ENCODE peak calls at places on chromosomes 13 and 19, in nine cellular contexts. One of them, this sample, is unnamed.

GRCh38 chr19:54209058-54209747 is 8.5 kb downstream of the RPS9 start:
- ATAC-seq in heart left ventricle: peak; percentile 17
- ATAC-seq in activated CD8-positive, alpha-beta memory T cell treated with anti-CD3 and anti-CD28 coated beads, Interleukin-2, amount 10 ng/mL, durations not matched to agents 7 days and 5 days: no peak
- ATAC-seq in left lung: peak; percentile 0
- ATAC-seq in left cardiac atrium: peak; percentile 14
- ATAC-seq in pancreas: peak; percentile 27
- ATAC-seq in Right ventricle myocardium superior: peak; percentile 2
- ATAC-seq in stimulated activated naive CD8-positive, alpha-beta T cell treated with anti-CD3 and anti-CD28 coated beads, Interleukin-15, Interleukin-2, amounts not matched to agents 100 U/mL and 50 U/mL, for 24 hours: no peak
- ATAC-seq in upper lobe of left lung: peak; percentile 5
- ATAC-seq in this sample: peak; percentile 25

GRCh38 chr19:55377356-55378131 is 918 bp downstream of the TMEM190 start:
- ATAC-seq in heart left ventricle: no peak
- ATAC-seq in activated CD8-positive, alpha-beta memory T cell treated with anti-CD3 and anti-CD28 coated beads, Interleukin-2, amount 10 ng/mL, durations not matched to agents 7 days and 5 days: no peak
- ATAC-seq in left lung: no peak
- ATAC-seq in left cardiac atrium: no peak
- ATAC-seq in pancreas: peak; percentile 4
- ATAC-seq in Right ventricle myocardium superior: no peak
- ATAC-seq in stimulated activated naive CD8-positive, alpha-beta T cell treated with anti-CD3 and anti-CD28 coated beads, Interleukin-15, Interleukin-2, amounts not matched to agents 100 U/mL and 50 U/mL, for 24 hours: no peak
- ATAC-seq in upper lobe of left lung: no peak
- ATAC-seq in this sample: no peak

GRCh38 chr19:3748965-3749364 is 12.5 kb downstream of the APBA3 start:
- ATAC-seq in heart left ventricle: no peak
- ATAC-seq in activated CD8-positive, alpha-beta memory T cell treated with anti-CD3 and anti-CD28 coated beads, Interleukin-2, amount 10 ng/mL, durations not matched to agents 7 days and 5 days: no peak
- ATAC-seq in left lung: peak; percentile 14
- ATAC-seq in left cardiac atrium: no peak
- ATAC-seq in pancreas: no peak
- ATAC-seq in Right ventricle myocardium superior: no peak
- ATAC-seq in stimulated activated naive CD8-positive, alpha-beta T cell treated with anti-CD3 and anti-CD28 coated beads, Interleukin-15, Interleukin-2, amounts not matched to agents 100 U/mL and 50 U/mL, for 24 hours: no peak
- ATAC-seq in upper lobe of left lung: no peak
- ATAC-seq in this sample: peak; percentile 39

GRCh38 chr13:24107955-24108614 is 52.4 kb upstream of the SPATA13 start:
- ATAC-seq in heart left ventricle: no peak
- ATAC-seq in activated CD8-positive, alpha-beta memory T cell treated with anti-CD3 and anti-CD28 coated beads, Interleukin-2, amount 10 ng/mL, durations not matched to agents 7 days and 5 days: no peak
- ATAC-seq in left lung: no peak
- ATAC-seq in left cardiac atrium: no peak
- ATAC-seq in pancreas: peak; percentile 15
- ATAC-seq in Right ventricle myocardium superior: no peak
- ATAC-seq in stimulated activated naive CD8-positive, alpha-beta T cell treated with anti-CD3 and anti-CD28 coated beads, Interleukin-15, Interleukin-2, amounts not matched to agents 100 U/mL and 50 U/mL, for 24 hours: no peak
- ATAC-seq in upper lobe of left lung: no peak
- ATAC-seq in this sample: no peak

GRCh38 chr13:32941368-32941767 is 74.9 kb upstream of the KL start:
- ATAC-seq in heart left ventricle: no peak
- ATAC-seq in activated CD8-positive, alpha-beta memory T cell treated with anti-CD3 and anti-CD28 coated beads, Interleukin-2, amount 10 ng/mL, durations not matched to agents 7 days and 5 days: peak; percentile 61
- ATAC-seq in left lung: no peak
- ATAC-seq in left cardiac atrium: no peak
- ATAC-seq in pancreas: no peak
- ATAC-seq in Right ventricle myocardium superior: no peak
- ATAC-seq in stimulated activated naive CD8-positive, alpha-beta T cell treated with anti-CD3 and anti-CD28 coated beads, Interleukin-15, Interleukin-2, amounts not matched to agents 100 U/mL and 50 U/mL, for 24 hours: no peak
- ATAC-seq in upper lobe of left lung: no peak
- ATAC-seq in this sample: no peak

GRCh38 chr13:113291997-113292862 is 4.8 kb upstream of the LAMP1 start:
- ATAC-seq in heart left ventricle: no peak
- ATAC-seq in activated CD8-positive, alpha-beta memory T cell treated with anti-CD3 and anti-CD28 coated beads, Interleukin-2, amount 10 ng/mL, durations not matched to agents 7 days and 5 days: no peak
- ATAC-seq in left lung: peak; percentile 18
- ATAC-seq in left cardiac atrium: no peak
- ATAC-seq in pancreas: no peak
- ATAC-seq in Right ventricle myocardium superior: no peak
- ATAC-seq in stimulated activated naive CD8-positive, alpha-beta T cell treated with anti-CD3 and anti-CD28 coated beads, Interleukin-15, Interleukin-2, amounts not matched to agents 100 U/mL and 50 U/mL, for 24 hours: peak; percentile 25
- ATAC-seq in upper lobe of left lung: no peak
- ATAC-seq in this sample: no peak

GRCh38 chr19:42028304-42029216 is 34.5 kb upstream of the ATP1A3 start:
- ATAC-seq in heart left ventricle: no peak
- ATAC-seq in activated CD8-positive, alpha-beta memory T cell treated with anti-CD3 and anti-CD28 coated beads, Interleukin-2, amount 10 ng/mL, durations not matched to agents 7 days and 5 days: no peak
- ATAC-seq in left lung: no peak
- ATAC-seq in left cardiac atrium: no peak
- ATAC-seq in pancreas: no peak
- ATAC-seq in Right ventricle myocardium superior: no peak
- ATAC-seq in stimulated activated naive CD8-positive, alpha-beta T cell treated with anti-CD3 and anti-CD28 coated beads, Interleukin-15, Interleukin-2, amounts not matched to agents 100 U/mL and 50 U/mL, for 24 hours: no peak
- ATAC-seq in upper lobe of left lung: no peak
- ATAC-seq in this sample: no peak

GRCh38 chr13:30135351-30135750 is 172.0 kb downstream of the KATNAL1 start:
- ATAC-seq in heart left ventricle: no peak
- ATAC-seq in activated CD8-positive, alpha-beta memory T cell treated with anti-CD3 and anti-CD28 coated beads, Interleukin-2, amount 10 ng/mL, durations not matched to agents 7 days and 5 days: no peak
- ATAC-seq in left lung: no peak
- ATAC-seq in left cardiac atrium: no peak
- ATAC-seq in pancreas: no peak
- ATAC-seq in Right ventricle myocardium superior: no peak
- ATAC-seq in stimulated activated naive CD8-positive, alpha-beta T cell treated with anti-CD3 and anti-CD28 coated beads, Interleukin-15, Interleukin-2, amounts not matched to agents 100 U/mL and 50 U/mL, for 24 hours: no peak
- ATAC-seq in upper lobe of left lung: no peak
- ATAC-seq in this sample: no peak

GRCh38 chr13:105709181-105709580 is 826.3 kb downstream of the EFNB2 start:
- ATAC-seq in heart left ventricle: no peak
- ATAC-seq in activated CD8-positive, alpha-beta memory T cell treated with anti-CD3 and anti-CD28 coated beads, Interleukin-2, amount 10 ng/mL, durations not matched to agents 7 days and 5 days: no peak
- ATAC-seq in left lung: no peak
- ATAC-seq in left cardiac atrium: no peak
- ATAC-seq in pancreas: no peak
- ATAC-seq in Right ventricle myocardium superior: no peak
- ATAC-seq in stimulated activated naive CD8-positive, alpha-beta T cell treated with anti-CD3 and anti-CD28 coated beads, Interleukin-15, Interleukin-2, amounts not matched to agents 100 U/mL and 50 U/mL, for 24 hours: no peak
- ATAC-seq in upper lobe of left lung: no peak
- ATAC-seq in this sample: no peak

GRCh38 chr13:33153421-33154381 is 131.9 kb downstream of the STARD13 start:
- ATAC-seq in heart left ventricle: peak; percentile 82
- ATAC-seq in activated CD8-positive, alpha-beta memory T cell treated with anti-CD3 and anti-CD28 coated beads, Interleukin-2, amount 10 ng/mL, durations not matched to agents 7 days and 5 days: no peak
- ATAC-seq in left lung: peak; percentile 49
- ATAC-seq in left cardiac atrium: peak; percentile 81
- ATAC-seq in pancreas: peak; percentile 14
- ATAC-seq in Right ventricle myocardium superior: peak; percentile 62
- ATAC-seq in stimulated activated naive CD8-positive, alpha-beta T cell treated with anti-CD3 and anti-CD28 coated beads, Interleukin-15, Interleukin-2, amounts not matched to agents 100 U/mL and 50 U/mL, for 24 hours: no peak
- ATAC-seq in upper lobe of left lung: peak; percentile 28
- ATAC-seq in this sample: peak; percentile 88

GRCh38 chr13:27359203-27359821 is 65.1 kb upstream of the GTF3A start:
- ATAC-seq in heart left ventricle: peak; percentile 66
- ATAC-seq in activated CD8-positive, alpha-beta memory T cell treated with anti-CD3 and anti-CD28 coated beads, Interleukin-2, amount 10 ng/mL, durations not matched to agents 7 days and 5 days: peak; percentile 56
- ATAC-seq in left lung: peak; percentile 76
- ATAC-seq in left cardiac atrium: peak; percentile 75
- ATAC-seq in pancreas: peak; percentile 64
- ATAC-seq in Right ventricle myocardium superior: peak; percentile 74
- ATAC-seq in stimulated activated naive CD8-positive, alpha-beta T cell treated with anti-CD3 and anti-CD28 coated beads, Interleukin-15, Interleukin-2, amounts not matched to agents 100 U/mL and 50 U/mL, for 24 hours: peak; percentile 45
- ATAC-seq in upper lobe of left lung: no peak
- ATAC-seq in this sample: peak; percentile 66

GRCh38 chr13:72194531-72194930 is 327.5 kb upstream of the DACH1 start:
- ATAC-seq in heart left ventricle: no peak
- ATAC-seq in activated CD8-positive, alpha-beta memory T cell treated with anti-CD3 and anti-CD28 coated beads, Interleukin-2, amount 10 ng/mL, durations not matched to agents 7 days and 5 days: no peak
- ATAC-seq in left lung: no peak
- ATAC-seq in left cardiac atrium: no peak
- ATAC-seq in pancreas: peak; percentile 74
- ATAC-seq in Right ventricle myocardium superior: no peak
- ATAC-seq in stimulated activated naive CD8-positive, alpha-beta T cell treated with anti-CD3 and anti-CD28 coated beads, Interleukin-15, Interleukin-2, amounts not matched to agents 100 U/mL and 50 U/mL, for 24 hours: no peak
- ATAC-seq in upper lobe of left lung: no peak
- ATAC-seq in this sample: no peak

GRCh38 chr19:46924874-46925547 is 64.2 kb downstream of the ARHGAP35 start:
- ATAC-seq in heart left ventricle: peak; percentile 49
- ATAC-seq in activated CD8-positive, alpha-beta memory T cell treated with anti-CD3 and anti-CD28 coated beads, Interleukin-2, amount 10 ng/mL, durations not matched to agents 7 days and 5 days: peak; percentile 97
- ATAC-seq in left lung: peak; percentile 85
- ATAC-seq in left cardiac atrium: peak; percentile 50
- ATAC-seq in pancreas: peak; percentile 58
- ATAC-seq in Right ventricle myocardium superior: peak; percentile 45
- ATAC-seq in stimulated activated naive CD8-positive, alpha-beta T cell treated with anti-CD3 and anti-CD28 coated beads, Interleukin-15, Interleukin-2, amounts not matched to agents 100 U/mL and 50 U/mL, for 24 hours: peak; percentile 66
- ATAC-seq in upper lobe of left lung: peak; percentile 46
- ATAC-seq in this sample: peak; percentile 50

GRCh38 chr19:40933025-40933424 is 51.0 kb upstream of the CYP2A7 start:
- ATAC-seq in heart left ventricle: no peak
- ATAC-seq in activated CD8-positive, alpha-beta memory T cell treated with anti-CD3 and anti-CD28 coated beads, Interleukin-2, amount 10 ng/mL, durations not matched to agents 7 days and 5 days: no peak
- ATAC-seq in left lung: no peak
- ATAC-seq in left cardiac atrium: no peak
- ATAC-seq in pancreas: no peak
- ATAC-seq in Right ventricle myocardium superior: no peak
- ATAC-seq in stimulated activated naive CD8-positive, alpha-beta T cell treated with anti-CD3 and anti-CD28 coated beads, Interleukin-15, Interleukin-2, amounts not matched to agents 100 U/mL and 50 U/mL, for 24 hours: no peak
- ATAC-seq in upper lobe of left lung: no peak
- ATAC-seq in this sample: no peak

GRCh38 chr13:111854403-111854802 is 212.5 kb upstream of the SOX1 start:
- ATAC-seq in heart left ventricle: no peak
- ATAC-seq in activated CD8-positive, alpha-beta memory T cell treated with anti-CD3 and anti-CD28 coated beads, Interleukin-2, amount 10 ng/mL, durations not matched to agents 7 days and 5 days: no peak
- ATAC-seq in left lung: no peak
- ATAC-seq in left cardiac atrium: no peak
- ATAC-seq in pancreas: no peak
- ATAC-seq in Right ventricle myocardium superior: no peak
- ATAC-seq in stimulated activated naive CD8-positive, alpha-beta T cell treated with anti-CD3 and anti-CD28 coated beads, Interleukin-15, Interleukin-2, amounts not matched to agents 100 U/mL and 50 U/mL, for 24 hours: no peak
- ATAC-seq in upper lobe of left lung: no peak
- ATAC-seq in this sample: no peak

GRCh38 chr13:81304121-81304659 is 963.3 kb upstream of the SPRY2 start:
- ATAC-seq in heart left ventricle: no peak
- ATAC-seq in activated CD8-positive, alpha-beta memory T cell treated with anti-CD3 and anti-CD28 coated beads, Interleukin-2, amount 10 ng/mL, durations not matched to agents 7 days and 5 days: no peak
- ATAC-seq in left lung: no peak
- ATAC-seq in left cardiac atrium: no peak
- ATAC-seq in pancreas: no peak
- ATAC-seq in Right ventricle myocardium superior: no peak
- ATAC-seq in stimulated activated naive CD8-positive, alpha-beta T cell treated with anti-CD3 and anti-CD28 coated beads, Interleukin-15, Interleukin-2, amounts not matched to agents 100 U/mL and 50 U/mL, for 24 hours: no peak
- ATAC-seq in upper lobe of left lung: no peak
- ATAC-seq in this sample: no peak

GRCh38 chr13:30143671-30144400 is 163.5 kb downstream of the KATNAL1 start:
- ATAC-seq in heart left ventricle: no peak
- ATAC-seq in activated CD8-positive, alpha-beta memory T cell treated with anti-CD3 and anti-CD28 coated beads, Interleukin-2, amount 10 ng/mL, durations not matched to agents 7 days and 5 days: peak; percentile 29
- ATAC-seq in left lung: no peak
- ATAC-seq in left cardiac atrium: no peak
- ATAC-seq in pancreas: no peak
- ATAC-seq in Right ventricle myocardium superior: no peak
- ATAC-seq in stimulated activated naive CD8-positive, alpha-beta T cell treated with anti-CD3 and anti-CD28 coated beads, Interleukin-15, Interleukin-2, amounts not matched to agents 100 U/mL and 50 U/mL, for 24 hours: no peak
- ATAC-seq in upper lobe of left lung: no peak
- ATAC-seq in this sample: peak; percentile 35

GRCh38 chr19:10742494-10742893 is 24.6 kb downstream of the DNM2 start:
- ATAC-seq in heart left ventricle: peak; percentile 22
- ATAC-seq in activated CD8-positive, alpha-beta memory T cell treated with anti-CD3 and anti-CD28 coated beads, Interleukin-2, amount 10 ng/mL, durations not matched to agents 7 days and 5 days: no peak
- ATAC-seq in left lung: no peak
- ATAC-seq in left cardiac atrium: no peak
- ATAC-seq in pancreas: peak; percentile 15
- ATAC-seq in Right ventricle myocardium superior: peak; percentile 23
- ATAC-seq in stimulated activated naive CD8-positive, alpha-beta T cell treated with anti-CD3 and anti-CD28 coated beads, Interleukin-15, Interleukin-2, amounts not matched to agents 100 U/mL and 50 U/mL, for 24 hours: no peak
- ATAC-seq in upper lobe of left lung: no peak
- ATAC-seq in this sample: no peak

GRCh38 chr19:2345794-2346663 is 14.0 kb upstream of the TMPRSS9 start:
- ATAC-seq in heart left ventricle: peak; percentile 51
- ATAC-seq in activated CD8-positive, alpha-beta memory T cell treated with anti-CD3 and anti-CD28 coated beads, Interleukin-2, amount 10 ng/mL, durations not matched to agents 7 days and 5 days: no peak
- ATAC-seq in left lung: peak; percentile 76
- ATAC-seq in left cardiac atrium: no peak
- ATAC-seq in pancreas: peak; percentile 83
- ATAC-seq in Right ventricle myocardium superior: peak; percentile 61
- ATAC-seq in stimulated activated naive CD8-positive, alpha-beta T cell treated with anti-CD3 and anti-CD28 coated beads, Interleukin-15, Interleukin-2, amounts not matched to agents 100 U/mL and 50 U/mL, for 24 hours: no peak
- ATAC-seq in upper lobe of left lung: peak; percentile 47
- ATAC-seq in this sample: peak; percentile 37

GRCh38 chr13:23320926-23321533 is 112.5 kb downstream of the SACS start:
- ATAC-seq in heart left ventricle: peak; percentile 22
- ATAC-seq in activated CD8-positive, alpha-beta memory T cell treated with anti-CD3 and anti-CD28 coated beads, Interleukin-2, amount 10 ng/mL, durations not matched to agents 7 days and 5 days: peak; percentile 44
- ATAC-seq in left lung: no peak
- ATAC-seq in left cardiac atrium: no peak
- ATAC-seq in pancreas: no peak
- ATAC-seq in Right ventricle myocardium superior: peak; percentile 10
- ATAC-seq in stimulated activated naive CD8-positive, alpha-beta T cell treated with anti-CD3 and anti-CD28 coated beads, Interleukin-15, Interleukin-2, amounts not matched to agents 100 U/mL and 50 U/mL, for 24 hours: no peak
- ATAC-seq in upper lobe of left lung: no peak
- ATAC-seq in this sample: no peak

GRCh38 chr13:95509521-95510315 is 42.8 kb upstream of the CLDN10 start:
- ATAC-seq in heart left ventricle: no peak
- ATAC-seq in activated CD8-positive, alpha-beta memory T cell treated with anti-CD3 and anti-CD28 coated beads, Interleukin-2, amount 10 ng/mL, durations not matched to agents 7 days and 5 days: no peak
- ATAC-seq in left lung: peak; percentile 53
- ATAC-seq in left cardiac atrium: no peak
- ATAC-seq in pancreas: no peak
- ATAC-seq in Right ventricle myocardium superior: no peak
- ATAC-seq in stimulated activated naive CD8-positive, alpha-beta T cell treated with anti-CD3 and anti-CD28 coated beads, Interleukin-15, Interleukin-2, amounts not matched to agents 100 U/mL and 50 U/mL, for 24 hours: no peak
- ATAC-seq in upper lobe of left lung: no peak
- ATAC-seq in this sample: peak; percentile 76

GRCh38 chr13:29594310-29594709 is 1.2 kb downstream of the SLC7A1 start:
- ATAC-seq in heart left ventricle: peak; percentile 44
- ATAC-seq in activated CD8-positive, alpha-beta memory T cell treated with anti-CD3 and anti-CD28 coated beads, Interleukin-2, amount 10 ng/mL, durations not matched to agents 7 days and 5 days: peak; percentile 35
- ATAC-seq in left lung: peak; percentile 60
- ATAC-seq in left cardiac atrium: peak; percentile 27
- ATAC-seq in pancreas: peak; percentile 60
- ATAC-seq in Right ventricle myocardium superior: peak; percentile 52
- ATAC-seq in stimulated activated naive CD8-positive, alpha-beta T cell treated with anti-CD3 and anti-CD28 coated beads, Interleukin-15, Interleukin-2, amounts not matched to agents 100 U/mL and 50 U/mL, for 24 hours: peak; percentile 41
- ATAC-seq in upper lobe of left lung: peak; percentile 46
- ATAC-seq in this sample: peak; percentile 40

GRCh38 chr13:91778123-91778522 is 379.7 kb downstream of the GPC5 start:
- ATAC-seq in heart left ventricle: no peak
- ATAC-seq in activated CD8-positive, alpha-beta memory T cell treated with anti-CD3 and anti-CD28 coated beads, Interleukin-2, amount 10 ng/mL, durations not matched to agents 7 days and 5 days: no peak
- ATAC-seq in left lung: no peak
- ATAC-seq in left cardiac atrium: no peak
- ATAC-seq in pancreas: no peak
- ATAC-seq in Right ventricle myocardium superior: no peak
- ATAC-seq in stimulated activated naive CD8-positive, alpha-beta T cell treated with anti-CD3 and anti-CD28 coated beads, Interleukin-15, Interleukin-2, amounts not matched to agents 100 U/mL and 50 U/mL, for 24 hours: no peak
- ATAC-seq in upper lobe of left lung: no peak
- ATAC-seq in this sample: no peak

GRCh38 chr13:68982961-68983619 is 1124.5 kb upstream of the ATXN8OS start:
- ATAC-seq in heart left ventricle: no peak
- ATAC-seq in activated CD8-positive, alpha-beta memory T cell treated with anti-CD3 and anti-CD28 coated beads, Interleukin-2, amount 10 ng/mL, durations not matched to agents 7 days and 5 days: no peak
- ATAC-seq in left lung: no peak
- ATAC-seq in left cardiac atrium: no peak
- ATAC-seq in pancreas: no peak
- ATAC-seq in Right ventricle myocardium superior: no peak
- ATAC-seq in stimulated activated naive CD8-positive, alpha-beta T cell treated with anti-CD3 and anti-CD28 coated beads, Interleukin-15, Interleukin-2, amounts not matched to agents 100 U/mL and 50 U/mL, for 24 hours: no peak
- ATAC-seq in upper lobe of left lung: no peak
- ATAC-seq in this sample: no peak

GRCh38 chr13:99726261-99726894 is 225.1 kb downstream of the TM9SF2 start:
- ATAC-seq in heart left ventricle: no peak
- ATAC-seq in activated CD8-positive, alpha-beta memory T cell treated with anti-CD3 and anti-CD28 coated beads, Interleukin-2, amount 10 ng/mL, durations not matched to agents 7 days and 5 days: no peak
- ATAC-seq in left lung: no peak
- ATAC-seq in left cardiac atrium: no peak
- ATAC-seq in pancreas: no peak
- ATAC-seq in Right ventricle myocardium superior: no peak
- ATAC-seq in stimulated activated naive CD8-positive, alpha-beta T cell treated with anti-CD3 and anti-CD28 coated beads, Interleukin-15, Interleukin-2, amounts not matched to agents 100 U/mL and 50 U/mL, for 24 hours: no peak
- ATAC-seq in upper lobe of left lung: no peak
- ATAC-seq in this sample: no peak

GRCh38 chr13:106588367-106588766 is 20.4 kb upstream of the ARGLU1 start:
- ATAC-seq in heart left ventricle: peak; percentile 52
- ATAC-seq in activated CD8-positive, alpha-beta memory T cell treated with anti-CD3 and anti-CD28 coated beads, Interleukin-2, amount 10 ng/mL, durations not matched to agents 7 days and 5 days: no peak
- ATAC-seq in left lung: no peak
- ATAC-seq in left cardiac atrium: no peak
- ATAC-seq in pancreas: no peak
- ATAC-seq in Right ventricle myocardium superior: no peak
- ATAC-seq in stimulated activated naive CD8-positive, alpha-beta T cell treated with anti-CD3 and anti-CD28 coated beads, Interleukin-15, Interleukin-2, amounts not matched to agents 100 U/mL and 50 U/mL, for 24 hours: no peak
- ATAC-seq in upper lobe of left lung: no peak
- ATAC-seq in this sample: no peak

GRCh38 chr19:371501-372160 is 27.0 kb upstream of the MIER2 start:
- ATAC-seq in heart left ventricle: peak; percentile 43
- ATAC-seq in activated CD8-positive, alpha-beta memory T cell treated with anti-CD3 and anti-CD28 coated beads, Interleukin-2, amount 10 ng/mL, durations not matched to agents 7 days and 5 days: no peak
- ATAC-seq in left lung: no peak
- ATAC-seq in left cardiac atrium: no peak
- ATAC-seq in pancreas: no peak
- ATAC-seq in Right ventricle myocardium superior: no peak
- ATAC-seq in stimulated activated naive CD8-positive, alpha-beta T cell treated with anti-CD3 and anti-CD28 coated beads, Interleukin-15, Interleukin-2, amounts not matched to agents 100 U/mL and 50 U/mL, for 24 hours: no peak
- ATAC-seq in upper lobe of left lung: no peak
- ATAC-seq in this sample: no peak

GRCh38 chr19:10412257-10412977 is 7.9 kb upstream of the PDE4A start:
- ATAC-seq in heart left ventricle: no peak
- ATAC-seq in activated CD8-positive, alpha-beta memory T cell treated with anti-CD3 and anti-CD28 coated beads, Interleukin-2, amount 10 ng/mL, durations not matched to agents 7 days and 5 days: peak; percentile 57
- ATAC-seq in left lung: no peak
- ATAC-seq in left cardiac atrium: no peak
- ATAC-seq in pancreas: no peak
- ATAC-seq in Right ventricle myocardium superior: no peak
- ATAC-seq in stimulated activated naive CD8-positive, alpha-beta T cell treated with anti-CD3 and anti-CD28 coated beads, Interleukin-15, Interleukin-2, amounts not matched to agents 100 U/mL and 50 U/mL, for 24 hours: peak; percentile 45
- ATAC-seq in upper lobe of left lung: no peak
- ATAC-seq in this sample: no peak

GRCh38 chr13:74026753-74027152 is 107.5 kb downstream of the KLF12 start:
- ATAC-seq in heart left ventricle: no peak
- ATAC-seq in activated CD8-positive, alpha-beta memory T cell treated with anti-CD3 and anti-CD28 coated beads, Interleukin-2, amount 10 ng/mL, durations not matched to agents 7 days and 5 days: peak; percentile 99
- ATAC-seq in left lung: no peak
- ATAC-seq in left cardiac atrium: peak; percentile 50
- ATAC-seq in pancreas: no peak
- ATAC-seq in Right ventricle myocardium superior: no peak
- ATAC-seq in stimulated activated naive CD8-positive, alpha-beta T cell treated with anti-CD3 and anti-CD28 coated beads, Interleukin-15, Interleukin-2, amounts not matched to agents 100 U/mL and 50 U/mL, for 24 hours: peak; percentile 93
- ATAC-seq in upper lobe of left lung: no peak
- ATAC-seq in this sample: no peak

GRCh38 chr13:112997188-112998135 is 28.4 kb downstream of the MCF2L start:
- ATAC-seq in heart left ventricle: no peak
- ATAC-seq in activated CD8-positive, alpha-beta memory T cell treated with anti-CD3 and anti-CD28 coated beads, Interleukin-2, amount 10 ng/mL, durations not matched to agents 7 days and 5 days: no peak
- ATAC-seq in left lung: no peak
- ATAC-seq in left cardiac atrium: no peak
- ATAC-seq in pancreas: peak; percentile 24
- ATAC-seq in Right ventricle myocardium superior: no peak
- ATAC-seq in stimulated activated naive CD8-positive, alpha-beta T cell treated with anti-CD3 and anti-CD28 coated beads, Interleukin-15, Interleukin-2, amounts not matched to agents 100 U/mL and 50 U/mL, for 24 hours: no peak
- ATAC-seq in upper lobe of left lung: no peak
- ATAC-seq in this sample: no peak

GRCh38 chr13:82298110-82298509 is 1584.2 kb downstream of the SLITRK1 start:
- ATAC-seq in heart left ventricle: no peak
- ATAC-seq in activated CD8-positive, alpha-beta memory T cell treated with anti-CD3 and anti-CD28 coated beads, Interleukin-2, amount 10 ng/mL, durations not matched to agents 7 days and 5 days: no peak
- ATAC-seq in left lung: no peak
- ATAC-seq in left cardiac atrium: no peak
- ATAC-seq in pancreas: no peak
- ATAC-seq in Right ventricle myocardium superior: no peak
- ATAC-seq in stimulated activated naive CD8-positive, alpha-beta T cell treated with anti-CD3 and anti-CD28 coated beads, Interleukin-15, Interleukin-2, amounts not matched to agents 100 U/mL and 50 U/mL, for 24 hours: no peak
- ATAC-seq in upper lobe of left lung: no peak
- ATAC-seq in this sample: no peak

This sample was measured in esophagus mucosa.